ENCODE peak calls at places on chromosomes 12 and 14, in ten cellular contexts. W, Q, B, L, J, U, Y, E, D and X are unnamed samples.

GRCh38 chr12:117714203-117714602 is 254.6 kb downstream of the KSR2 start:
- DNase-seq in W (no peak), Q (no peak), B (no peak), L (no peak), J (no peak), U (no peak), Y (no peak), E (no peak), D (no peak), X (no peak)

GRCh38 chr12:54359762-54360351 is 4.4 kb downstream of the GPR84 start:
- DNase-seq in W (no peak), Q (no peak), B (no peak), L (no peak), J (no peak), U (no peak), Y (no peak), E (no peak), D (no peak), X (no peak)

GRCh38 chr12:108804361-108804949 is 52.9 kb downstream of the SSH1 start:
- DNase-seq in W (no peak), Q (no peak), B (no peak), L (no peak), J (peak), U (peak), Y (peak), E (no peak), D (peak), X (no peak)

GRCh38 chr14:94998702-94999101 is 158.6 kb downstream of the DICER1 start:
- DNase-seq in W (no peak), Q (no peak), B (no peak), L (no peak), J (peak), U (no peak), Y (no peak), E (no peak), D (no peak), X (no peak)

GRCh38 chr14:58898655-58899316 is 261.0 kb downstream of the DACT1 start:
- DNase-seq in W (no peak), Q (no peak), B (no peak), L (no peak), J (peak), U (no peak), Y (peak), E (no peak), D (peak), X (no peak)

GRCh38 chr14:100539766-100540140 is 47.5 kb downstream of the BEGAIN start:
- DNase-seq in W (no peak), Q (peak), B (no peak), L (peak), J (no peak), U (no peak), Y (no peak), E (no peak), D (no peak), X (no peak)

GRCh38 chr14:56205906-56206305 is 87.7 kb downstream of the PELI2 start:
- DNase-seq in W (no peak), Q (no peak), B (no peak), L (no peak), J (no peak), U (no peak), Y (peak), E (no peak), D (no peak), X (no peak)

GRCh38 chr12:2891240-2892053 is 756 bp downstream of the TULP3 start:
- DNase-seq in W (peak), Q (no peak), B (peak), L (peak), J (peak), U (peak), Y (peak), E (peak), D (peak), X (no peak)

GRCh38 chr12:128474916-128475315 is 207.9 kb downstream of the TMEM132C start:
- DNase-seq in W (no peak), Q (no peak), B (no peak), L (no peak), J (no peak), U (no peak), Y (no peak), E (no peak), D (no peak), X (no peak)

GRCh38 chr14:80658733-80659132 is 282.8 kb downstream of the CEP128 start:
- DNase-seq in W (no peak), Q (no peak), B (no peak), L (no peak), J (no peak), U (no peak), Y (no peak), E (no peak), D (no peak), X (no peak)

GRCh38 chr14:80658155-80658554 is 283.4 kb downstream of the CEP128 start:
- DNase-seq in W (no peak), Q (no peak), B (no peak), L (no peak), J (no peak), U (no peak), Y (no peak), E (no peak), D (no peak), X (no peak)

GRCh38 chr14:80653951-80654350 is 287.6 kb downstream of the CEP128 start:
- DNase-seq in W (no peak), Q (no peak), B (no peak), L (no peak), J (no peak), U (no peak), Y (no peak), E (no peak), D (no peak), X (no peak)
- H3K4me3 ChIP-seq in W (no peak), Q (no peak), B (no peak), L (no peak), J (no peak), U (no peak), Y (no peak), E (no peak), D (no peak), X (no peak)

GRCh38 chr12:106137456-106138278 is 1.1 kb downstream of the NUAK1 start:
- DNase-seq in W (peak), Q (no peak), B (no peak), L (no peak), J (no peak), U (no peak), Y (no peak), E (no peak), D (no peak), X (no peak)
- H3K4me3 ChIP-seq in W (peak), Q (no peak), B (no peak), L (no peak), J (peak), U (peak), Y (peak), E (peak), D (peak), X (no peak)

GRCh38 chr14:103142903-103143302 is 19.6 kb downstream of the TNFAIP2 start:
- DNase-seq in W (no peak), Q (no peak), B (no peak), L (no peak), J (no peak), U (no peak), Y (no peak), E (no peak), D (peak), X (no peak)

GRCh38 chr14:103142031-103142430 is 18.8 kb downstream of the TNFAIP2 start:
- DNase-seq in W (no peak), Q (no peak), B (no peak), L (no peak), J (no peak), U (no peak), Y (no peak), E (no peak), D (no peak), X (no peak)

GRCh38 chr14:103143535-103143934 is 20.3 kb downstream of the TNFAIP2 start:
- DNase-seq in W (no peak), Q (no peak), B (no peak), L (no peak), J (peak), U (no peak), Y (no peak), E (no peak), D (no peak), X (no peak)

GRCh38 chr14:103146141-103146709 is 23.0 kb downstream of the TNFAIP2 start:
- DNase-seq in W (no peak), Q (no peak), B (no peak), L (no peak), J (no peak), U (no peak), Y (no peak), E (no peak), D (no peak), X (no peak)

DNA sequence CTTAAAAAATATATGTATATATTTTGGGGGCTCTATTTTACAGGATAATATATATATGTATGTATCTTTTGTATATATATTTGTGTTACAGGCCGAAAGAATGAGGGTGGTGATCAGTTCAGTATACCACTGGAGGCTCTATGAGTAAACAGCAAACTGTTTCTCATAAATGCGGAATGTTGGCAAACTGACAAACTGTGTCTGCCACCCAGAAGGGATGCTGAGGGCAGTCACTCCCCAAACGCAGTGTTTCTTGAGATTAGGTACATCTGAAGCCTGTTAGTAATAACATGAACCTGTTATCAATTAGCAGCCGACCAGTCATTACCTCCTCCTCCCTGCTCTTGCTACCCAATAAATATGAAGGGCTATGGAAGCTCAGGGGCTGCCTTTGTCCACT is 20.8 kb downstream of the TNFAIP2 start:
- DNase-seq in W (no peak), Q (no peak), B (no peak), L (no peak), J (peak), U (peak), Y (no peak), E (no peak), D (peak), X (no peak)
- H3K4me3 ChIP-seq in W (no peak), Q (no peak), B (no peak), L (no peak), J (no peak), U (no peak), Y (no peak), E (no peak), D (no peak), X (no peak)

GRCh38 chr12:96445743-96446655 is 43.4 kb upstream of the CFAP54 start:
- DNase-seq in W (no peak), Q (peak), B (peak), L (no peak), J (peak), U (no peak), Y (peak), E (no peak), D (peak), X (no peak)
- H3K4me3 ChIP-seq in W (no peak), Q (no peak), B (no peak), L (no peak), J (no peak), U (no peak), Y (no peak), E (no peak), D (no peak), X (no peak)

GRCh38 chr14:49896956-49897355 is 4.1 kb downstream of the ARF6 start:
- DNase-seq in W (no peak), Q (no peak), B (no peak), L (no peak), J (no peak), U (no peak), Y (no peak), E (no peak), D (no peak), X (no peak)

GRCh38 chr14:49898485-49898884 is 5.6 kb downstream of the ARF6 start:
- DNase-seq in W (no peak), Q (no peak), B (no peak), L (no peak), J (no peak), U (no peak), Y (no peak), E (no peak), D (no peak), X (no peak)

GRCh38 chr14:49895480-49895879 is 2.6 kb downstream of the ARF6 start:
- DNase-seq in W (no peak), Q (no peak), B (no peak), L (no peak), J (peak), U (no peak), Y (no peak), E (no peak), D (peak), X (no peak)

GRCh38 chr14:49897965-49898364 is 5.1 kb downstream of the ARF6 start:
- DNase-seq in W (no peak), Q (no peak), B (no peak), L (no peak), J (no peak), U (no peak), Y (no peak), E (no peak), D (peak), X (peak)

GRCh38 chr14:49897414-49897813 is 4.5 kb downstream of the ARF6 start:
- DNase-seq in W (no peak), Q (no peak), B (no peak), L (no peak), J (no peak), U (no peak), Y (no peak), E (no peak), D (no peak), X (no peak)
- H3K4me3 ChIP-seq in W (no peak), Q (peak), B (peak), L (no peak), J (no peak), U (peak), Y (peak), E (peak), D (peak), X (no peak)

GRCh38 chr14:70811065-70811464 is 1.8 kb upstream of the MAP3K9 start:
- DNase-seq in W (no peak), Q (no peak), B (no peak), L (no peak), J (no peak), U (no peak), Y (no peak), E (no peak), D (peak), X (no peak)
- H3K4me3 ChIP-seq in W (no peak), Q (no peak), B (no peak), L (no peak), J (no peak), U (no peak), Y (no peak), E (no peak), D (peak), X (no peak)